ENCODE peak calls at places on chromosomes 12 and 14, in ten cellular contexts. H is Panc1; K is T-helper 2 cell treated with Interferon-gamma antibody and Interleukin-4, amounts not matched to agents 5 μg/mL and 100 μg/mL, for 36 hours; E is HTR-8/SVneo; Z is stimulated activated CD4-positive, alpha-beta T cell treated with anti-CD3 and anti-CD28 coated beads, TNF-alpha, amount 100 ng/mL, for 1 hour; A is NCI-H2081 treated with DMSO at 0.1 percent for 48 hours; V is Calu3; W is nephron progenitor cell; R is EL; Q is stimulated activated CD8-positive, alpha-beta memory T cell treated with anti-CD3 and anti-CD28 coated beads, Interleukin-15, amount 100 ng/mL, for 1 hour. L is an unnamed sample.

GRCh38 chr14:98593361-98593761 is 678.6 kb downstream of the BCL11B start:
- DNase-seq in Z (no peak), H (no peak), Q (no peak), V (no peak), W (peak), R (no peak), K (no peak), A (no peak), E (no peak), L (no peak)

GRCh38 chr12:59736786-59737185 is 141.0 kb downstream of the SLC16A7 start:
- DNase-seq in E (peak), K (no peak), V (peak), H (no peak), W (no peak), A (no peak), Z (no peak), Q (no peak), R (peak), L (peak)

GRCh38 chr14:56660677-56661389 is 81.2 kb downstream of the TMEM260 start:
- DNase-seq in R (no peak), V (no peak), W (no peak), A (no peak), H (no peak), Z (no peak), E (no peak), K (no peak), Q (no peak), L (no peak)

GRCh38 chr12:65430571-65431306 is 152.3 kb downstream of the MSRB3 start:
- DNase-seq in R (peak), A (no peak), W (no peak), K (no peak), Z (no peak), Q (no peak), H (peak), E (peak), V (peak), L (peak)

GRCh38 chr14:68543516-68543915 is 249.4 kb downstream of the ZFP36L1 start:
- DNase-seq in R (no peak), W (no peak), E (no peak), H (no peak), V (no peak), A (no peak), Z (no peak), Q (no peak), K (no peak), L (no peak)

GRCh38 chr12:11860026-11860425 is 210.6 kb downstream of the ETV6 start:
- DNase-seq in K (peak), H (no peak), A (no peak), E (no peak), W (no peak), R (no peak), Z (no peak), V (no peak), Q (no peak), L (no peak)

GRCh38 chr12:120117961-120118709 is 1.6 kb upstream of the RAB35 start:
- DNase-seq in H (no peak), K (no peak), V (peak), Z (no peak), A (no peak), Q (no peak), W (no peak), E (no peak), R (peak), L (peak)

GRCh38 chr12:29741342-29742241 is 42.1 kb downstream of the TMTC1 start:
- DNase-seq in Z (no peak), A (no peak), K (no peak), R (peak), E (no peak), V (no peak), W (no peak), Q (no peak), H (no peak), L (no peak)

GRCh38 chr12:95548539-95549391 is 2.5 kb downstream of the USP44 start:
- DNase-seq in Z (no peak), K (peak), Q (peak), W (peak), E (peak), A (no peak), H (no peak), V (peak), R (peak), L (peak)

GRCh38 chr12:105911966-105912365 is 226.8 kb downstream of the NUAK1 start:
- DNase-seq in R (no peak), Z (no peak), E (no peak), K (no peak), H (no peak), A (no peak), V (no peak), W (no peak), Q (no peak), L (no peak)

GRCh38 chr12:81450920-81451739 is 308.0 kb downstream of the PPFIA2 start:
- DNase-seq in E (peak), K (no peak), Q (no peak), A (no peak), V (peak), H (peak), R (peak), Z (no peak), W (peak), L (peak)

GRCh38 chr12:103924761-103925641 is 5.2 kb upstream of the HSP90B1 start:
- DNase-seq in Q (no peak), R (peak), V (no peak), E (no peak), Z (no peak), W (no peak), H (peak), K (peak), A (no peak), L (peak)

GRCh38 chr12:98516184-98516873 is 939 bp downstream of the TMPO start:
- DNase-seq in E (peak), W (peak), V (peak), Q (peak), R (peak), K (peak), A (peak), Z (peak), H (peak), L (peak)

GRCh38 chr12:117499759-117500485 is 138.5 kb upstream of the NOS1 start:
- DNase-seq in H (no peak), Z (no peak), R (no peak), A (no peak), Q (no peak), E (no peak), V (no peak), K (no peak), W (no peak), L (no peak)

GRCh38 chr12:19239616-19240234 is 110.2 kb downstream of the PLEKHA5 start:
- DNase-seq in Z (no peak), Q (no peak), W (no peak), E (no peak), K (no peak), H (no peak), V (no peak), R (peak), A (no peak), L (peak)

GRCh38 chr12:23350808-23351207 is 598.7 kb downstream of the SOX5 start:
- DNase-seq in A (no peak), Z (no peak), V (no peak), K (no peak), W (no peak), H (no peak), E (no peak), R (no peak), Q (no peak), L (no peak)

GRCh38 chr12:100951756-100952155 is 157.2 kb downstream of the ANO4 start:
- DNase-seq in A (no peak), K (no peak), H (no peak), V (no peak), Q (no peak), E (no peak), R (no peak), Z (no peak), W (no peak), L (no peak)

GRCh38 chr14:22923746-22924145 is 4.8 kb upstream of the RBM23 start:
- DNase-seq in H (no peak), A (no peak), K (no peak), W (no peak), V (no peak), Z (no peak), Q (no peak), E (no peak), R (no peak), L (no peak)

GRCh38 chr12:32548691-32549412 is 130.2 kb upstream of the DNM1L start:
- DNase-seq in V (no peak), H (no peak), A (no peak), Q (no peak), W (no peak), R (peak), K (no peak), E (no peak), Z (no peak), L (peak)

GRCh38 chr12:97283297-97283696 is 179.3 kb upstream of the RMST start:
- DNase-seq in H (no peak), K (no peak), W (no peak), Z (no peak), A (no peak), Q (no peak), E (no peak), V (no peak), R (peak), L (no peak)

GRCh38 chr14:101819251-101819990 is 57.9 kb downstream of the PPP2R5C start:
- DNase-seq in E (no peak), V (no peak), A (no peak), R (no peak), H (no peak), K (peak), Q (peak), Z (peak), W (no peak), L (no peak)

GRCh38 chr12:12896261-12896660 is 4.9 kb downstream of the GPRC5A start:
- DNase-seq in A (no peak), K (no peak), H (no peak), Q (no peak), E (no peak), Z (no peak), R (peak), V (no peak), W (no peak), L (peak)

GRCh38 chr12:124571556-124571955 is 4.1 kb upstream of the NCOR2 start:
- DNase-seq in H (no peak), W (no peak), E (no peak), V (no peak), R (no peak), Q (no peak), Z (no peak), A (no peak), K (no peak), L (no peak)

GRCh38 chr12:10722502-10722904 is 620 bp downstream of the YBX3 start:
- DNase-seq in Q (peak), Z (no peak), A (no peak), W (peak), K (peak), R (peak), H (no peak), E (no peak), V (peak), L (peak)

GRCh38 chr12:74365178-74365964 is 172.3 kb upstream of the ATXN7L3B start:
- DNase-seq in R (peak), V (peak), A (no peak), Q (no peak), H (peak), Z (no peak), E (peak), W (peak), K (no peak), L (peak)

GRCh38 chr14:73477618-73478266 is 13.0 kb upstream of the RIOX1 start:
- DNase-seq in V (no peak), H (no peak), Z (no peak), W (no peak), Q (no peak), R (no peak), A (no peak), E (no peak), K (no peak), L (peak)

GRCh38 chr14:100028990-100029677 is 36.1 kb upstream of the EVL start:
- DNase-seq in A (no peak), E (no peak), Z (no peak), Q (no peak), V (no peak), H (no peak), K (no peak), R (peak), W (no peak), L (no peak)

GRCh38 chr12:24418157-24418556 is 468.7 kb upstream of the SOX5 start:
- DNase-seq in E (no peak), Z (no peak), W (no peak), A (no peak), H (no peak), K (no peak), V (no peak), R (no peak), Q (no peak), L (no peak)

GRCh38 chr12:73486256-73486655 is 1051.4 kb upstream of the ATXN7L3B start:
- DNase-seq in A (no peak), K (no peak), Z (no peak), R (no peak), V (no peak), H (no peak), W (no peak), Q (no peak), E (no peak), L (no peak)

GRCh38 chr14:56119221-56119967 is 1.2 kb downstream of the PELI2 start:
- DNase-seq in K (peak), A (no peak), Z (no peak), R (peak), V (peak), E (no peak), H (no peak), W (peak), Q (no peak), L (peak)

GRCh38 chr14:36773136-36773540 is 111.5 kb downstream of the PAX9 start:
- DNase-seq in H (no peak), R (peak), K (no peak), E (peak), Q (no peak), V (peak), Z (no peak), W (no peak), A (no peak), L (peak)

GRCh38 chr12:5102261-5102789 is 58.6 kb downstream of the KCNA5 start:
- DNase-seq in V (no peak), K (no peak), A (no peak), E (no peak), W (no peak), H (no peak), Q (no peak), R (peak), Z (no peak), L (peak)

GRCh38 chr12:546920-547845 is 87.4 kb downstream of the B4GALNT3 start:
- DNase-seq in V (peak), A (no peak), E (peak), Q (peak), K (peak), W (peak), H (peak), R (peak), Z (peak), L (peak)

GRCh38 chr12:68327896-68328295 is 4.3 kb downstream of the MDM1 start:
- DNase-seq in V (no peak), K (no peak), H (no peak), Z (no peak), R (no peak), W (no peak), E (no peak), A (no peak), Q (no peak), L (no peak)